ENCODE peak calls at places on chromosomes 12 and 14, in four cellular contexts. A is H1, H is breast epithelium, V is thyroid gland. Q is an unnamed sample.

GRCh38 chr12:18468521-18469075 is 207.3 kb downstream of the PIK3C2G start:
- DNase-seq in H (no peak), V (no peak), A (no peak), Q (no peak)

GRCh38 chr14:89543420-89543790 is 126.4 kb upstream of the FOXN3 start:
- DNase-seq in H (no peak), V (no peak), A (no peak), Q (no peak)

GRCh38 chr12:92175961-92176360 is 30.3 kb upstream of the BTG1 start:
- DNase-seq in V (no peak), A (no peak), H (no peak), Q (no peak)

GRCh38 chr14:59463773-59464650 is 1.2 kb downstream of the GPR135 start:
- DNase-seq in V (no peak), H (no peak), A (peak; percentile 66), Q (peak; percentile 31)

GRCh38 chr12:3747543-3747942 is 5.4 kb downstream of the CRACR2A start:
- DNase-seq in H (no peak), A (peak; percentile 24), V (no peak), Q (no peak)

GRCh38 chr12:26466709-26467108 is 271.3 kb downstream of the SSPN start:
- DNase-seq in V (no peak), A (no peak), H (no peak), Q (no peak)

GRCh38 chr14:70808402-70809237 is 693 bp downstream of the MAP3K9 start:
- DNase-seq in A (peak; percentile 73), H (no peak), V (peak; percentile 50), Q (peak; percentile 41)

GRCh38 chr14:70660967-70661871 is 19.5 kb downstream of the TTC9 start:
- DNase-seq in A (no peak), H (peak; percentile 61), V (peak; percentile 74), Q (no peak)

GRCh38 chr12:132622437-132623071 is 4.0 kb downstream of the P2RX2 start:
- DNase-seq in A (no peak), V (no peak), H (no peak), Q (peak; percentile 49)

DNA sequence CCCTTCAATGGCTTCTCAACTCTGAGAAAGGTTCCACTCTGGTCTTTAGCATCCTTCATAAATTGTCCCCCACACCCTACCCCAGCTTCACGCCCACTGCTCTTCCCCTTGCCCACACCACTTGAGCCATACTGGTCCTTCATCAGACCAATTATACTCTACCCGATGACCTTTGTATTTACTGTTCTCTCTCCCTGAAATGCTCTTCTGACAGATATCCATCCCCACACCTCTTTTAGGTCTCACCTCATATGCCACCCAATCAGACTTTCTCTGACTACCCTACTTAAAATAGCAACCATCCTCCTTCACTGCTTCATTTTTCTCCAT is 135.7 kb downstream of the MED13L start:
- DNase-seq in V (no peak), H (no peak), A (no peak), Q (no peak)
- H3K4me1 ChIP-seq in V (peaks cover 21% of the 10 kb centered on the region), H (peaks cover 11% of the 10 kb centered on the region), A (peaks cover 6% of the 10 kb centered on the region), Q (peaks cover 44% of the 10 kb centered on the region)

GRCh38 chr12:46524778-46525177 is 152.2 kb upstream of the SLC38A2 start:
- DNase-seq in A (no peak), V (peak; percentile 38), H (peak; percentile 49), Q (peak; percentile 92)

GRCh38 chr12:46526231-46526630 is 153.7 kb upstream of the SLC38A2 start:
- DNase-seq in V (no peak), A (no peak), H (no peak), Q (no peak)

GRCh38 chr12:46522141-46522540 is 149.6 kb upstream of the SLC38A2 start:
- DNase-seq in A (no peak), V (no peak), H (no peak), Q (no peak)

GRCh38 chr12:46523446-46523845 is 150.9 kb upstream of the SLC38A2 start:
- DNase-seq in V (no peak), H (no peak), A (no peak), Q (no peak)

DNA sequence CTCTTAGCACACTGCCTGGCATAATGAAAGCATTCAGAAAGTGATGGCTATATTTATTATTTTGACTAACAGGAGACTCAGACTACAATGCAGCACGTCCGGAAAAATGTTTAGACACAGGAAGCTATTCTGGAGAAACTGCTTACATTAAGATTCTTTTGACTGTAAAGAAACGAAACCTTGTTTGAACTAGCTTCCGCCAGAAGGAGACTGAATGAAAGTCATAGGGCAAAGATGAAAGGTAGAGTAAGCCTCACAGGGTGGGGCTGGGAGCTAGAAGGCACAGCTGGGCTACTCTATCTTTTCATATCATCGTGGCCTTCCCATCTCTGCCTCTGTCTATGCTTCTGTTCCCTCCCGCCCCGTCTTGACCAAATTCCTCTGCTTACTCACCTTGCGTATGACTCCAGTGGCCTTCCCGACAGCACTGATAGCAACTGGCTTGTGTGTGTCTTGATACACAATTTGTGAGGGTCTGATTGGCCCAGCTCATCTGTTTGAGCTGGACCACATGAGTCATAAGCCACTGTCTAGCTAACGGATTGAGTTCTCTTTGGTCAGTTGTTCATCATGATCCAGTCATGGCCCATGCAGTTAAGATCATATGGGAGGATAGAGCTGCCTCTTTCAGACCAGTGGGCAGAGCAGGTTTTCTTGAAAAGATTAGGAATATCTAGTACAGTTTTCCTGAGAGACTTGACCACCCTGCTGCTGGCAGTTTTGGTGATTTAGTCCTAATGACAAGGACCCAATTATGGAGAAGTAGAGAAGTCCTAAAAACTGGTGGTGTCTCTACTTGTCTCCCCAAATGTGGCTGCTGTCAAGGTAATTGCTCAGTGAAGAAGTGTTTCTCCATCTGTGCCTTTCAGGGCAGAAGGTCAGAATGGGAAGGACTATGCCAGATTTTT is 151.5 kb upstream of the SLC38A2 start:
- DNase-seq in H (no peak), V (no peak), A (no peak), Q (no peak)
- TF ChIP-seq POLR2A in H (no peak), V (no peak), A (no peak), Q (no peak)

GRCh38 chr14:53948181-53948884 is 8.3 kb downstream of the BMP4 start:
- DNase-seq in A (no peak), V (no peak), H (no peak), Q (no peak)

GRCh38 chr14:53946071-53946403 is 10.6 kb downstream of the BMP4 start:
- DNase-seq in A (peak; percentile 53), H (no peak), V (no peak), Q (no peak)

GRCh38 chr14:53949201-53949600 is 7.4 kb downstream of the BMP4 start:
- DNase-seq in A (no peak), H (no peak), V (no peak), Q (no peak)

GRCh38 chr14:53947452-53948180 is 9.0 kb downstream of the BMP4 start:
- DNase-seq in V (no peak), H (no peak), A (no peak), Q (no peak)

DNA sequence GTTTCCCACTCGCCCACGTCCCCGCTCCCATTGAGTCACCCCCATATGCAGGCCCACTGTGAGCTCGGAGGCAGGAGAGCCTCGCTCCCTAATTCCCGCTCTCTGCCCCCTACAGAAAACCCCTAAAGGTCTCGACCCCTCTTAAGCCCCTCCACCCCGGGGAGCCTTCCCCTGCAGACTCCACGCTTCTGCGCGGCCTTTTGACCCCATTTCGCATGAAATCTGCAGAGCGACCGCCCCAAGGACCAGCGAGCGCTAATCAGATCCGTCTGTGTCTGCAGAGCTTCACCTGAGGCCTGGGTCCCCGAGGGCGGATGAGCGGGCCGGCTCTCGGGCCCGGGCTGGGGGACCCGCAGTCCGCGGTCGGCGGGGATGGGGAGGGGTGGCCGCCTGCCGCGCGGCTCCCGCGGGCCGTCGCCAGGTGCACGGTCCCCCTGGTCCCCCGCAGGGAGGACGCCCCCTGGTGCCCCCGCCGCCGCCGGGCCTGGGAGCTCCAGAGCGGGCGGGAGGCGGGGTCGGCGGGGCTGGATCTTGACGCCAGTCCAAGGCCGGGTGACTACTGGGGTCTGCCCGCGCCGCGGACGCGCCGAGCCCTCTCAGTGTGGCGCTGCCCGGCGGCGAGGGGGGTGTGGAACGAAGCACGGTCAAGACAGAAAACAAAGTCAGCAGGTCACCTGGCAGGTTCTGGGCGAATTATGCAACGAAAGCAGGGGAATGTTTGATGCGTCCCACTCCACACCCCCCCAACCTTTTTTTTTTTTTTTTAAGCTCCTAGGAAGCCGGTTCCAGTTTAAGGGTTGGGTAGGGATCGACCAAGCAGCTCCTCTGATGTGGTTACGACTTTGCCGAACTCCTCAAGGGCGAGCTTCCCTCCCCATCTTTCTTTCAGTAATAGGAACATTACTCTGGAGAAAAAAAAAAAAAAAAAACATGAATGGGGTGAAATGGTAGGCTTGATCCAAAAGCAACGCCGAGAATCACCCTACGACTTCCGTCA is 9.9 kb downstream of the BMP4 start:
- DNase-seq in A (peak; percentile 72), H (no peak), V (peak; percentile 43), Q (no peak)
- TF ChIP-seq CTCF in A (no peak), H (no peak), V (no peak), Q (no peak)

DNA sequence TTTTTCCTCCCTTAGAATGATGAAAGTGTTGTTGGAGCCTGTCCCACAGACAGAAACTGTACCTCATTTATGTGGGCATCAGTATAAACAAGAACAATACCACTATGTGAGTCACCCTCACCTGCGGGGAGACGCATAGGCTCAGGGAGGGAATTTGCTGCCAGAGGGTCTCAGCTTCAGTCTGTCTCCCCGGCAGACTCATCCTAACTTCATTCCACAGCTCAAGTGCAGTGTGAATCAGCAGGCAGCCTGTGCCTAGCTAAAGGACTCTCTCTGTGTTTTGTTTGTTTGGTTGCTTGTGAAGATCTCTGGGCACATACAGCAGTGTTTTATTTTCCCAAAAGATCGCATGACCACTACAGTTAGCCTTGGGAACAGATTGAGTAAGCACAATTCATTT is 98.9 kb downstream of the PRKCH start:
- DNase-seq in H (no peak), V (peak; percentile 66), A (no peak), Q (no peak)
- H3K4me1 ChIP-seq in H (no peaks in the 10 kb centered on the region), V (peaks cover 29% of the 10 kb centered on the region), A (peaks cover 2% of the 10 kb centered on the region), Q (no peaks in the 10 kb centered on the region)

DNA sequence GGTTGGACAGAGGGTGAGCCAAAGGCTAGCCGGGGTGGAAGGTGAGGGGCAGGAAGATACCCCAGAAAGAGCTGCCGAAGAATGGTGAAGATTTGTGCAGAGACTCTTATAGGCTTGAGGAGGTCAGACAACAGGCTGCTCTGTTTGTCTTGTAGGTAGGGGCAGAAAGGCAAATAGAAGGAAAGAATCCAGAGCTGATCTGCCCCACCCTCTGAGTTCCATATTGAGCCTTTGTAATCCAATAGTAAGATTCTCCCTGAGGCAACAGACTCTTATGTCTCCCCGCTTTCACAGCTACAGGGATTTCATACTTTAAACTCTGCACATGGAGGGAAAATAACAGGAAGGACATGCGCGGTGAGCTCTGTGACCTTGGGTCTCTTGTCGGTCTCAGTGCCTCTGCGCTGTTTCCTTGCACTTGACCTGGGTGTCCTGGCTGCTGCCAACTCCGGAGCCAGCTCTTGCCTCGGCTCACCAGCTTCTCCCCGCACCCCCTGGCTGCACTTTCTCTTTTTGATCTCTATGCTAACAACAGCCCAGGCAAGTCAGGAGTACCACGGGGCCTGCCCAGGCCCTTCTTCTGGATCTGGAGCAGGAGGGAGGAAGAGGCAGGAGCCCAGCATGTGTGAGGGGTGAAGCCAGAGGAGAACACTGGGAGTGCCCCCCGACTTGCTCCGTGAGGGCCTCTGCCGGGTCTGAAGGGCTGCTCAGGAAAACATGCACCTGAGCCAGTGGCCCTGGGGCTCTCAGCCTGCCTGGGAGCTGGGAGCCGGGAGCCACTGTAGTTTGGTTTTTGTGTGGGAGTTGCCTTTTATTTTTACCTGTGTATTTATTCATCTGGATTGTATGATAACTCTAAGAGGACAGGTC is 75.8 kb downstream of the PPP1R36 start:
- DNase-seq in V (peak; percentile 92), A (no peak), H (no peak), Q (peak; percentile 30)
- TF ChIP-seq POLR2A in V (no peak), A (no peak), H (no peak), Q (no peak)

GRCh38 chr14:92690171-92691011 is 58.0 kb downstream of the LGMN start:
- DNase-seq in V (peak; percentile 80), H (no peak), A (no peak), Q (peak; percentile 68)
- TF ChIP-seq CTCF in V (peak; percentile 75), H (peak; percentile 35), A (peak; percentile 26), Q (peak; percentile 48)

GRCh38 chr14:61503167-61503801 is 181.9 kb downstream of the PRKCH start:
- DNase-seq in H (no peak), A (no peak), V (no peak), Q (no peak)
- H3K4me1 ChIP-seq in H (no peaks in the 10 kb centered on the region), A (peaks cover 29% of the 10 kb centered on the region), V (peaks cover 60% of the 10 kb centered on the region), Q (peaks cover 15% of the 10 kb centered on the region)

Q was measured in testis.